ENCODE peak calls at places on chromosome 1, in four cellular contexts. J is cardiac muscle cell, I is WERI-Rb-1, X is Panc1. D is an unnamed sample.
A peak's percentile ranks its signal among the peaks of the same experiment; 100 is the strongest.

GRCh38 chr1:246265481-246265880 is 241.6 kb downstream of the SMYD3 start:
- DNase-seq in J (no peak), I (no peak), X (no peak), D (no peak)

GRCh38 chr1:183528577-183528976 is 56.3 kb downstream of the SMG7 start:
- DNase-seq in J (no peak), I (no peak), X (no peak), D (no peak)

GRCh38 chr1:153649867-153650235 is 8.7 kb upstream of the SNAPIN start:
- DNase-seq in J (no peak), I (no peak), X (no peak), D (no peak)

GRCh38 chr1:20786310-20787099 is 602 bp downstream of the HP1BP3 start:
- DNase-seq in J (peak; percentile 97), I (peak; percentile 97), X (peak; percentile 80), D (peak; percentile 89)

GRCh38 chr1:118944133-118944532 is 44.0 kb downstream of the TBX15 start:
- DNase-seq in J (no peak), I (no peak), X (no peak), D (peak; percentile 86)

GRCh38 chr1:116334015-116334547 is 39.0 kb upstream of the ATP1A1 start:
- DNase-seq in J (no peak), I (no peak), X (no peak), D (peak; percentile 38)

GRCh38 chr1:83799474-83800085 is 199.4 kb downstream of the TTLL7 start:
- DNase-seq in J (no peak), I (no peak), X (no peak), D (no peak)

GRCh38 chr1:211210052-211210451 is 49.1 kb upstream of the RCOR3 start:
- DNase-seq in J (no peak), I (no peak), X (no peak), D (no peak)

GRCh38 chr1:62076286-62076685 is 118.4 kb upstream of the L1TD1 start:
- DNase-seq in J (no peak), I (no peak), X (peak; percentile 12), D (peak; percentile 88)

GRCh38 chr1:59480188-59480888 is 183.4 kb downstream of the FGGY start:
- DNase-seq in J (no peak), I (no peak), X (no peak), D (no peak)

GRCh38 chr1:202343652-202344349 is 2.1 kb upstream of the UBE2T start:
- DNase-seq in J (peak; percentile 70), I (no peak), X (no peak), D (peak; percentile 57)

GRCh38 chr1:240000634-240001033 is 91.0 kb upstream of the FMN2 start:
- DNase-seq in J (no peak), I (no peak), X (no peak), D (peak; percentile 91)

GRCh38 chr1:157114183-157115121 is 14.8 kb upstream of the ETV3L start:
- DNase-seq in J (no peak), I (peak; percentile 6), X (no peak), D (no peak)

GRCh38 chr1:205061665-205062069 is 18.7 kb downstream of the CNTN2 start:
- DNase-seq in J (peak; percentile 81), I (peak; percentile 99), X (peak; percentile 36), D (peak; percentile 53)

GRCh38 chr1:184945678-184946412 is 28.5 kb downstream of the NIBAN1 start:
- DNase-seq in J (no peak), I (no peak), X (no peak), D (peak; percentile 84)

GRCh38 chr1:228370941-228371740 is 35.5 kb downstream of the TRIM11 start:
- DNase-seq in J (no peak), I (peak; percentile 5), X (no peak), D (no peak)

GRCh38 chr1:150012611-150013010 is 2.1 kb upstream of the OTUD7B start:
- DNase-seq in J (no peak), I (no peak), X (no peak), D (peak; percentile 35)

GRCh38 chr1:234553241-234554156 is 56.5 kb downstream of the IRF2BP2 start:
- DNase-seq in J (no peak), I (no peak), X (no peak), D (peak; percentile 86)

GRCh38 chr1:226422478-226422877 is 14.6 kb upstream of the PARP1 start:
- DNase-seq in J (no peak), I (no peak), X (no peak), D (no peak)

GRCh38 chr1:56249244-56249643 is 330.1 kb downstream of the PLPP3 start:
- DNase-seq in J (no peak), I (no peak), X (no peak), D (no peak)

GRCh38 chr1:47431534-47431933 is 6.3 kb upstream of the FOXD2 start:
- DNase-seq in J (no peak), I (no peak), X (no peak), D (peak; percentile 79)

GRCh38 chr1:74771913-74772515 is 39.1 kb downstream of the TYW3 start:
- DNase-seq in J (peak; percentile 70), I (peak; percentile 17), X (peak; percentile 33), D (peak; percentile 57)

GRCh38 chr1:67687649-67688048 is 2.6 kb downstream of the GADD45A start:
- DNase-seq in J (no peak), I (no peak), X (no peak), D (peak; percentile 79)

GRCh38 chr1:13892671-13893325 is 192.8 kb downstream of the PRDM2 start:
- DNase-seq in J (peak; percentile 62), I (no peak), X (no peak), D (no peak)

GRCh38 chr1:36176151-36176949 is 20.4 kb downstream of the MAP7D1 start:
- DNase-seq in J (no peak), I (no peak), X (no peak), D (no peak)
- TF ChIP-seq CTCF in J (no peak), I (no peak), X (no peak), D (no peak)

DNA sequence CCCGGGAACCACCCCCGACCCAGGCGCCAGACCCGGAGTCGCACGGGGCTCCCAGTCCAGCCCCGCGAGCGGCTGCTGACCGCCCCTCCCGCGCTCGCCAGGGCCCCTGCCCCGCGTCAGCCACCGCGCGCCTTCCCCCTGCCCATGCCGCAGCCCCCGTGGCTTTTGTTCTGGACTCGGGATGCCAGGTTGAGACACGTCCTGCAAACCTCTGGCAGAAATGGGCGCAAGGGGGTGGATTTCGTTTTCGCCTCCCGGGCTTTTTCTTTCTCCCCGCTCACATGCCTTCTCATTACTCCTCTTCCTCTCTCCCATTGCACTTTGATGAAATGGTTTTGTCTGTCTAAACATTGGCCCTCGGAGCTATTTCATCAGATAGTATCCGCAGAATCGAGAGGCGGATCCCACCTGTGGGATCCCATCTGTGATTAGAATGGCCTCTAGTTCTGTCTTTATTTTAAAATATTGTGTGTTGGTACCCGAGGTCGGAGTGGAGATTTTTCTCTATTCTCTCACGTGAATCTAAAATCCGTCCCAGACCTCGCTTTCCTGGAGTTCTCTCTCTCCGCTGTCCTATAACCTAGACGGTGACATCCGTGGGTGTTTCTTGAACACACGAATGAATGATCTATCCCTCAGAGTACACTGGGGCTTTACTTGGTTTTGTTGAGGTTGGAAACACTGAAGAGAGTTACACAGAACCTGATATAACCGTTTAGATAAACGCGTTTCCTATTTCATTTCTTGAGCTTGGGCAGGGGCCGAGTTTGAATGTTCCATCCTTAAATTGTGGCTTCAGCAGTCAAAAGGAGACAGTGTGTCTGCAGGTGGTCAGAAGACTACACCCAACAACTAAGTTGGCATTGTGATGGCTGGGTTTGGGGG is 1.9 kb downstream of the EDARADD start:
- DNase-seq in J (peak; percentile 11), I (peak; percentile 21), X (no peak), D (no peak)
- H3K4me3 ChIP-seq in J (peak overlapping the region; percentile 70), I (peak overlapping the region; percentile 74), X (peak overlapping the region; percentile 95), D (no peak overlapping the region)

DNA sequence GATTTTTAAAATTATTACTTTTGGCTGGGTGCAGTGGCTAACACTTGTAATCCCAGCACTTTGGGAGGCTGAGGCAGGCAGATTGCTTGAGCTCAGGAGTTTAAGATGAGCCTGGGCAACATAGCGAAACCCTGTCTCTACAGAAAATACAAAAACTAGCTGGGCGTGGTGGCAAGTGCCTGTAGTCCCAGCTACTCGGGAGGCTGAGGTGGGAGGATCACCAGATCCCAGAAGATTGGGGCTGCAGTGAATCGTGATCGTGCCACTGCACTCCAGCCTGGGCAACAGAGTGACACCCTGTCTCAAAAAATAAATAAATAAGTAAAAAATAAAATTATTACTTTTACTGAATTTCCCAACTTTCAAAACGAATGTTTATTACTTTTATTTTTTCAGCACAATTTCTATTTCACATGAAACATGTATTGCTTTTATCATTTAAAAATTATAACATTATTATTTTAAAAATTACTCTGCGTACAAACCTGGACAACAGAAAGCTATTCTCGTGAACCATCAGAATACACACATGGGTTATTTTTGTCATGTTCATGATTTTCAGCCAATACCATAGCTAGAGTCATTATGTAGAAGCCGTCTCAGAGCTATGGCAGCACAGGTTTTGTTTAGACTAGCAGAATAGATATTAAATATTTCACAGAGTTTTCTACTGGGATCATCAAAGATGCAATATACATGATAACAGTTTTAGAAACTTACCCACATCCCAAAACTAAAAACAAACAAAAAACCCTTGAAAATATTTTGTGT is 621 bp downstream of the AMPD1 start:
- DNase-seq in J (no peak), I (no peak), X (no peak), D (no peak)
- TF ChIP-seq CTCF in J (no peak), I (no peak), X (no peak), D (no peak)

DNA sequence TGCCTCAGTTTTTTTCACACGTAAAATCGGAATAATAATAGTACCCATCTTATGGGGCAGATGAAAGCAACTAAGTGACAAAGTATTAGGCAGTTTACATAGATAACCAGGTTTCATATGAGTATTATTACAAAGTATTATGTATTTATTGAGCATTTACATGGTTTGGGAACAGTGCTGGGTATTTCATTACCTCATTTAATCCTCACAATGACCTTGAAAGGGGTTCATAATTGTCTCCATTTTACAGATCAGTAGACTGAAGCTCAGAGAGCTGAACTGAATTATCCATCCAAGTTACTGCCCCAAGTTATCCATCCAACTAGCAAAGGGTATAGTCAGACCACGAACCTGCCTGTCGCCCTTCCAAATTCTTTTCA is 21.2 kb downstream of the TCEA3 start:
- DNase-seq in J (no peak), I (no peak), X (no peak), D (no peak)
- H3K4me3 ChIP-seq in J (no peak overlapping the region), I (no peak overlapping the region), X (peak overlapping the region; percentile 48), D (no peak overlapping the region)

GRCh38 chr1:99083338-99083737 is 78.7 kb upstream of the PLPPR5 start:
- DNase-seq in J (no peak), I (no peak), X (no peak), D (no peak)
- TF ChIP-seq CTCF in J (no peak), I (no peak), X (no peak), D (no peak)

D was measured in fibroblast of mammary gland.